ENCODE peak calls at places on chromosomes 7 and 10, in six cellular contexts. One of them, this sample, is unnamed.

GRCh38 chr7:20146461-20146860 is 70.7 kb downstream of the MACC1 start:
- DNase-seq in stimulated activated CD4-positive, alpha-beta T cell treated with anti-CD3 and anti-CD28 coated beads, Interleukin-4, amount 100 ng/mL, for 1 hour: no peak
- DNase-seq in DMS153: no peak
- DNase-seq in CD8-positive, alpha-beta T cell: no peak
- DNase-seq in ELF-1: no peak
- DNase-seq in H54: no peak
- DNase-seq in this sample: no peak

GRCh38 chr7:134245253-134245652 is 71.5 kb downstream of the SLC35B4 start:
- DNase-seq in stimulated activated CD4-positive, alpha-beta T cell treated with anti-CD3 and anti-CD28 coated beads, Interleukin-4, amount 100 ng/mL, for 1 hour: no peak
- DNase-seq in DMS153: no peak
- DNase-seq in CD8-positive, alpha-beta T cell: no peak
- DNase-seq in ELF-1: no peak
- DNase-seq in H54: no peak
- DNase-seq in this sample: no peak

GRCh38 chr7:95209276-95209675 is 115.1 kb downstream of the PON1 start:
- DNase-seq in stimulated activated CD4-positive, alpha-beta T cell treated with anti-CD3 and anti-CD28 coated beads, Interleukin-4, amount 100 ng/mL, for 1 hour: no peak
- DNase-seq in DMS153: no peak
- DNase-seq in CD8-positive, alpha-beta T cell: no peak
- DNase-seq in ELF-1: no peak
- DNase-seq in H54: no peak
- DNase-seq in this sample: no peak

GRCh38 chr7:593324-594115 is 73.9 kb upstream of the PDGFA start:
- DNase-seq in stimulated activated CD4-positive, alpha-beta T cell treated with anti-CD3 and anti-CD28 coated beads, Interleukin-4, amount 100 ng/mL, for 1 hour: no peak
- DNase-seq in DMS153: no peak
- DNase-seq in CD8-positive, alpha-beta T cell: no peak
- DNase-seq in ELF-1: no peak
- DNase-seq in H54: no peak
- DNase-seq in this sample: no peak

GRCh38 chr7:986766-987722 is 4.1 kb downstream of the CYP2W1 start:
- DNase-seq in stimulated activated CD4-positive, alpha-beta T cell treated with anti-CD3 and anti-CD28 coated beads, Interleukin-4, amount 100 ng/mL, for 1 hour: no peak
- DNase-seq in DMS153: no peak
- DNase-seq in CD8-positive, alpha-beta T cell: no peak
- DNase-seq in ELF-1: no peak
- DNase-seq in H54: no peak
- DNase-seq in this sample: no peak

GRCh38 chr10:126130291-126130710 is 233.9 kb downstream of the FANK1 start:
- DNase-seq in stimulated activated CD4-positive, alpha-beta T cell treated with anti-CD3 and anti-CD28 coated beads, Interleukin-4, amount 100 ng/mL, for 1 hour: no peak
- DNase-seq in DMS153: no peak
- DNase-seq in CD8-positive, alpha-beta T cell: no peak
- DNase-seq in ELF-1: no peak
- DNase-seq in H54: no peak
- DNase-seq in this sample: no peak

GRCh38 chr10:113385021-113385975 is 167.6 kb upstream of the HABP2 start:
- DNase-seq in stimulated activated CD4-positive, alpha-beta T cell treated with anti-CD3 and anti-CD28 coated beads, Interleukin-4, amount 100 ng/mL, for 1 hour: peak; percentile 42
- DNase-seq in DMS153: peak; percentile 28
- DNase-seq in CD8-positive, alpha-beta T cell: peak; percentile 30
- DNase-seq in ELF-1: peak; percentile 90
- DNase-seq in H54: peak; percentile 63
- DNase-seq in this sample: peak; percentile 45

GRCh38 chr10:80410578-80411145 is 2.3 kb downstream of the PRXL2A start:
- DNase-seq in stimulated activated CD4-positive, alpha-beta T cell treated with anti-CD3 and anti-CD28 coated beads, Interleukin-4, amount 100 ng/mL, for 1 hour: no peak
- DNase-seq in DMS153: no peak
- DNase-seq in CD8-positive, alpha-beta T cell: no peak
- DNase-seq in ELF-1: no peak
- DNase-seq in H54: no peak
- DNase-seq in this sample: no peak

GRCh38 chr10:76429331-76429625 is 997.9 kb downstream of the LRMDA start:
- DNase-seq in stimulated activated CD4-positive, alpha-beta T cell treated with anti-CD3 and anti-CD28 coated beads, Interleukin-4, amount 100 ng/mL, for 1 hour: no peak
- DNase-seq in DMS153: no peak
- DNase-seq in CD8-positive, alpha-beta T cell: no peak
- DNase-seq in ELF-1: no peak
- DNase-seq in H54: no peak
- DNase-seq in this sample: no peak

GRCh38 chr10:2083591-2083990 is 346.3 kb upstream of the ADARB2 start:
- DNase-seq in stimulated activated CD4-positive, alpha-beta T cell treated with anti-CD3 and anti-CD28 coated beads, Interleukin-4, amount 100 ng/mL, for 1 hour: no peak
- DNase-seq in DMS153: no peak
- DNase-seq in CD8-positive, alpha-beta T cell: no peak
- DNase-seq in ELF-1: no peak
- DNase-seq in H54: no peak
- DNase-seq in this sample: no peak

GRCh38 chr10:80168679-80169380 is 36.3 kb downstream of the PLAC9 start:
- DNase-seq in stimulated activated CD4-positive, alpha-beta T cell treated with anti-CD3 and anti-CD28 coated beads, Interleukin-4, amount 100 ng/mL, for 1 hour: peak; percentile 18
- DNase-seq in DMS153: no peak
- DNase-seq in CD8-positive, alpha-beta T cell: no peak
- DNase-seq in ELF-1: peak; percentile 62
- DNase-seq in H54: no peak
- DNase-seq in this sample: no peak

GRCh38 chr10:124318076-124318475 is 100.6 kb downstream of the OAT start:
- DNase-seq in stimulated activated CD4-positive, alpha-beta T cell treated with anti-CD3 and anti-CD28 coated beads, Interleukin-4, amount 100 ng/mL, for 1 hour: no peak
- DNase-seq in DMS153: no peak
- DNase-seq in CD8-positive, alpha-beta T cell: no peak
- DNase-seq in ELF-1: no peak
- DNase-seq in H54: no peak
- DNase-seq in this sample: no peak

GRCh38 chr7:26965724-26966123 is 101.3 kb upstream of the SKAP2 start:
- DNase-seq in stimulated activated CD4-positive, alpha-beta T cell treated with anti-CD3 and anti-CD28 coated beads, Interleukin-4, amount 100 ng/mL, for 1 hour: no peak
- DNase-seq in DMS153: no peak
- DNase-seq in CD8-positive, alpha-beta T cell: no peak
- DNase-seq in ELF-1: no peak
- DNase-seq in H54: no peak
- DNase-seq in this sample: no peak

GRCh38 chr7:103082497-103082896 is 7.6 kb downstream of the ARMC10 start:
- DNase-seq in stimulated activated CD4-positive, alpha-beta T cell treated with anti-CD3 and anti-CD28 coated beads, Interleukin-4, amount 100 ng/mL, for 1 hour: no peak
- DNase-seq in DMS153: no peak
- DNase-seq in CD8-positive, alpha-beta T cell: no peak
- DNase-seq in ELF-1: no peak
- DNase-seq in H54: no peak
- DNase-seq in this sample: no peak

GRCh38 chr7:2894118-2894940 is 50.2 kb upstream of the GNA12 start:
- DNase-seq in stimulated activated CD4-positive, alpha-beta T cell treated with anti-CD3 and anti-CD28 coated beads, Interleukin-4, amount 100 ng/mL, for 1 hour: peak; percentile 54
- DNase-seq in DMS153: no peak
- DNase-seq in CD8-positive, alpha-beta T cell: peak; percentile 41
- DNase-seq in ELF-1: no peak
- DNase-seq in H54: no peak
- DNase-seq in this sample: no peak

GRCh38 chr10:87694011-87694794 is 34.5 kb downstream of the PAPSS2 start:
- DNase-seq in stimulated activated CD4-positive, alpha-beta T cell treated with anti-CD3 and anti-CD28 coated beads, Interleukin-4, amount 100 ng/mL, for 1 hour: no peak
- DNase-seq in DMS153: no peak
- DNase-seq in CD8-positive, alpha-beta T cell: no peak
- DNase-seq in ELF-1: no peak
- DNase-seq in H54: no peak
- DNase-seq in this sample: no peak

GRCh38 chr10:71461917-71462641 is 65.4 kb downstream of the CDH23 start:
- DNase-seq in stimulated activated CD4-positive, alpha-beta T cell treated with anti-CD3 and anti-CD28 coated beads, Interleukin-4, amount 100 ng/mL, for 1 hour: no peak
- DNase-seq in DMS153: no peak
- DNase-seq in CD8-positive, alpha-beta T cell: no peak
- DNase-seq in ELF-1: no peak
- DNase-seq in H54: no peak
- DNase-seq in this sample: no peak

GRCh38 chr10:71064413-71065118 is 147.8 kb upstream of the UNC5B start:
- DNase-seq in stimulated activated CD4-positive, alpha-beta T cell treated with anti-CD3 and anti-CD28 coated beads, Interleukin-4, amount 100 ng/mL, for 1 hour: no peak
- DNase-seq in DMS153: no peak
- DNase-seq in CD8-positive, alpha-beta T cell: no peak
- DNase-seq in ELF-1: no peak
- DNase-seq in H54: peak; percentile 42
- DNase-seq in this sample: peak; percentile 22

GRCh38 chr10:132938472-132939329 is 3.7 kb downstream of the CFAP46 start:
- DNase-seq in stimulated activated CD4-positive, alpha-beta T cell treated with anti-CD3 and anti-CD28 coated beads, Interleukin-4, amount 100 ng/mL, for 1 hour: peak; percentile 24
- DNase-seq in DMS153: no peak
- DNase-seq in CD8-positive, alpha-beta T cell: no peak
- DNase-seq in ELF-1: peak; percentile 88
- DNase-seq in H54: no peak
- DNase-seq in this sample: no peak